ENCODE peak calls at places on chromosome 9, in four cellular contexts. Y is CD8-positive, alpha-beta T cell; F is ovary; K is tibial artery. V is an unnamed sample. For H3K9me3, the result is how much of the 10 kb centered on the place peaks cover.

GRCh38 chr9:125603478-125604021 is 103.5 kb downstream of the MAPKAP1 start:
- DNase-seq in F (no peak), K (no peak), Y (no peak), V (no peak)

GRCh38 chr9:127537014-127537413 is 75.1 kb upstream of the STXBP1 start:
- DNase-seq in Y (peak), K (no peak), F (no peak), V (no peak)

GRCh38 chr9:110728058-110728457 is 59.5 kb downstream of the MUSK start:
- DNase-seq in F (no peak), Y (no peak), K (no peak), V (no peak)

GRCh38 chr9:104858271-104858670 is 69.7 kb downstream of the ABCA1 start:
- DNase-seq in F (no peak), K (no peak), Y (no peak), V (no peak)

GRCh38 chr9:81037889-81038288 is 651.5 kb downstream of the TLE1 start:
- DNase-seq in F (no peak), K (no peak), Y (no peak), V (no peak)

GRCh38 chr9:5493597-5494511 is 16.5 kb upstream of the PDCD1LG2 start:
- DNase-seq in K (no peak), Y (no peak), F (no peak), V (no peak)

GRCh38 chr9:97307091-97307490 is 368 bp upstream of the CCDC180 start:
- DNase-seq in K (peak), F (peak), Y (no peak), V (peak)

GRCh38 chr9:95004452-95005275 is 278.2 kb downstream of the AOPEP start:
- DNase-seq in K (no peak), Y (peak), F (peak), V (peak)

GRCh38 chr9:37036237-37037136 is 2.4 kb upstream of the PAX5 start:
- DNase-seq in Y (peak), F (peak), K (no peak), V (peak)

GRCh38 chr9:93586290-93587057 is 10.1 kb downstream of the PHF2 start:
- DNase-seq in Y (no peak), F (peak), K (peak), V (no peak)

GRCh38 chr9:72361227-72361626 is 3.8 kb downstream of the ZFAND5 start:
- DNase-seq in F (no peak), Y (no peak), K (no peak), V (no peak)
- H3K4me3 ChIP-seq in F (peak), Y (no peak), K (peak), V (peak)

DNA sequence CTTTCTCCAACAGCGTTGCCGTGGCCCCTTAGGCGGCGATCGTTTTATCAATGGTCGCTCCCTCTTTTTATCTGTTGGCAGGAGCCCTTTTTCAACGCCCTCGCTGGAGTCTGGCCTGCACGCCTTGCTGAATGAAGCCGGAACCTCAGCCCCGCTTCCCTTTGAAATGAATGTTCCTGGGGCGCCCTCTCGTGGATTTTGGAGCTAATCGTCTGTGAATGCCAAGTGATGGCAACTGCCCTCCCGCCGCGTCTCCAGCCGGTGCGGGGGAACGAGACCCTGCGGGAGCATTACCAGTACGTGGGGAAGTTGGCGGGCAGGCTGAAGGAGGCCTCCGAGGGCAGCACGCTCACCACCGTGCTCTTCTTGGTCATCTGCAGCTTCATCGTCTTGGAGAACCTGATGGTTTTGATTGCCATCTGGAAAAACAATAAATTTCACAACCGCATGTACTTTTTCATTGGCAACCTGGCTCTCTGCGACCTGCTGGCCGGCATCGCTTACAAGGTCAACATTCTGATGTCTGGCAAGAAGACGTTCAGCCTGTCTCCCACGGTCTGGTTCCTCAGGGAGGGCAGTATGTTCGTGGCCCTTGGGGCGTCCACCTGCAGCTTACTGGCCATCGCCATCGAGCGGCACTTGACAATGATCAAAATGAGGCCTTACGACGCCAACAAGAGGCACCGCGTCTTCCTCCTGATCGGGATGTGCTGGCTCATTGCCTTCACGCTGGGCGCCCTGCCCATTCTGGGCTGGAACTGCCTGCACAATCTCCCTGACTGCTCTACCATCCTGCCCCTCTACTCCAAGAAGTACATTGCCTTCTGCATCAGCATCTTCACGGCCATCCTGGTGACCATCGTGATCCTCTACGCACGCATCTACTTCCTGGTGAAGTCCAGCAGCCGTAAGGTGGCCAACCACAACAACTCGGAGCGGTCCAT is 10.0 kb downstream of the S1PR3 start:
- DNase-seq in K (peak), F (peak), Y (peak), V (peak)
- H3K27ac ChIP-seq in K (peak), F (no peak), Y (no peak), V (peak)

GRCh38 chr9:82080265-82080664 is 91.7 kb downstream of the SPATA31D1 start:
- DNase-seq in F (no peak), Y (no peak), K (no peak), V (no peak)
- H3K9me3 ChIP-seq in F (under half), Y (under half), K (under half), V (under half)

GRCh38 chr9:34045903-34046302 is 2.8 kb downstream of the UBAP2 start:
- DNase-seq in F (no peak), Y (no peak), K (no peak), V (no peak)
- H3K4me3 ChIP-seq in F (no peak), Y (no peak), K (no peak), V (no peak)

GRCh38 chr9:113485761-113486115 is 22.2 kb downstream of the RGS3 start:
- DNase-seq in F (no peak), K (no peak), Y (no peak), V (no peak)
- H3K27ac ChIP-seq in F (no peak), K (peak), Y (no peak), V (peak)

DNA sequence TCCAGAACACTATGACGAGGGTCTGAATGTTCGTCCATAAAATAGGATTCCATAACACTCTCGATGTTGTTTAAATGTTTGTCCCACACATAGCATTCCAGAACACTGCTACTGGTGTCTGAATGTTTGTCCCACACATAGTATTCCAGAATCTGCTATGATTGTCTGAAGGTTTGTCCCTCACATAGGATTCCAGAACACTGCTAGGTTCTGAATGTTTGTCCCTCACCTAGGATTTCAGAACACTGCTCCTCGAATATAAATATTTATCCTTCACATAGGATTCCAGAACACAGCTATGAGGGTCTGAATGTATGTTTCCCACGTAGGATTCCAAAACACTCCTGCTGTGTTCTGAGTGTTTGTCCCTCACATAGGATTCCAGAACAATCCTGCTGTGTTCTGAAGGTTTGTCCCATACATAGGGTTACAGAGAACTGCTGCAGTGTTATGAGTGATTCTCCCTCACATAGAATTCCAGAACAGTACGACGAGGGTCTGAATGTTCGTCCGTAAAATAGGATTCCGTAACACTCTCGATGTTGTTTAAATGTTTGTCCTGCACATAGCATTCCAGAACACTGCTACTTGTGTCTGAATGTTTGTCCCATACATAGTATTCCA is 215.3 kb downstream of the FOXD4L6 start:
- DNase-seq in Y (no peak), K (no peak), F (no peak), V (no peak)
- H3K9me3 ChIP-seq in Y (half or more), K (under half), F (under half), V (under half)

GRCh38 chr9:136773386-136774044 is 9.2 kb upstream of the LCN15 start:
- DNase-seq in K (no peak), F (peak), Y (no peak), V (no peak)

GRCh38 chr9:136771907-136772306 is 7.6 kb upstream of the LCN15 start:
- DNase-seq in K (no peak), F (no peak), Y (no peak), V (no peak)

GRCh38 chr9:136774416-136775045 is 10.2 kb upstream of the LCN15 start:
- DNase-seq in K (no peak), Y (no peak), F (peak), V (no peak)

GRCh38 chr9:136765041-136765440 is 723 bp upstream of the LCN15 start:
- DNase-seq in Y (no peak), F (peak), K (peak), V (peak)

DNA sequence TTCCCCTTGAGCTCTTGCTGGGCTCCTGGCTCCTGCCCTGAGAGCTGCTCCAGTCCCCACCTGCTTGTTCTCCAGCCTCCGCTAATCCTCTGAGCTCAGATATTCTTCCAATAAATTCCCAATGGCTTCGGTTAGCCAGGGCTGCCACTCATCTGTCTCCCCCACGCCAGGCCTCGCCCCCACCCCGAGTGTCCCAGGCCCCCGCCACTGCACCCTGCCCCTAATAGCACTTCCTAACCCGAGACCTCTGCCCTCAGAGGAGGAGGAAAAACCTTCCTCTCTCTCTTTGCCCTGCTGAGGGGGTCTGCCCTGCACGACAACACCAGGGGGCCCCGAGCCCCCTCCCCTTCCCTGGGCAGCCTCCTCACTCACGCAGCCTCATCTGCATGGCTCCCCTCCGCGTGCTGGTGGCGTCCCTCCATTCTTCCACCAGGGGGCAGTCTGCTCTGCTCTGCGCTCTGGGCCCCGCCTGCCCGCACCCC is 5.4 kb upstream of the LCN15 start:
- DNase-seq in F (peak), K (peak), Y (peak), V (peak)
- H3K4me3 ChIP-seq in F (no peak), K (no peak), Y (no peak), V (no peak)

GRCh38 chr9:98333703-98334582 is 78.5 kb upstream of the TBC1D2 start:
- DNase-seq in Y (no peak), F (no peak), K (no peak), V (no peak)
- H3K27ac ChIP-seq in Y (no peak), F (no peak), K (no peak), V (no peak)

DNA sequence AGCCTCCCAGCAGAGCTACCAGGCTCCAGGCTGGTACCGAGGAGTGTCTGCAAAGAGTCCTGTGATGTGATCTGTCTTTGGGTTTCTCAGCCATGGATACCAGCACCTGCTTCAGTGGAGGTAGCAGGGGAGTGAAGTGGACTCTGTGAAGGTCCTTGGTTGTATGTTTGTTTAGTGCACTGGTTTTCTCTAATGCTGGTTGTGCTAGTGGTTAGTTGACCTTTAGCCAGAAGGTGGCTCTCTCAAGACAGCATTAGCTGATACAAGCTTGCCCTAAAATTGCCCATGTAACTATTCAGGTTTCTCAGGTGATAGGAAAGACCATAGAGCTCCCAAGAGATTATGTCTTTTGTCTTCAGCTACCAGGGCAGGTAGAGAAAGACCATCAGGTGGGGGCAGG is 87.2 kb downstream of the MTAP start:
- DNase-seq in Y (no peak), F (no peak), K (no peak), V (no peak)
- H3K9me3 ChIP-seq in Y (under half), F (under half), K (under half), V (under half)